ENCODE peak calls at places on chromosomes 7 and 10, in nine cellular contexts. One of them, this sample, is unnamed.

GRCh38 chr10:11178606-11179221 is 161.0 kb downstream of the CELF2 start:
- DNase-seq in PC-9: no peak
- DNase-seq in CD8-positive, alpha-beta T cell: peak
- DNase-seq in bronchial epithelial cell: no peak
- DNase-seq in colonic mucosa: peak
- DNase-seq in nephron progenitor cell: no peak
- DNase-seq in mucosa of descending colon: peak
- DNase-seq in CD4-positive, alpha-beta T cell: peak
- DNase-seq in tibial artery: peak
- DNase-seq in this sample: peak

GRCh38 chr10:14302035-14302434 is 28.7 kb downstream of the FRMD4A start:
- DNase-seq in PC-9: no peak
- DNase-seq in CD8-positive, alpha-beta T cell: no peak
- DNase-seq in bronchial epithelial cell: peak
- DNase-seq in colonic mucosa: no peak
- DNase-seq in nephron progenitor cell: no peak
- DNase-seq in mucosa of descending colon: no peak
- DNase-seq in CD4-positive, alpha-beta T cell: no peak
- DNase-seq in tibial artery: no peak
- DNase-seq in this sample: no peak

GRCh38 chr7:17408245-17408903 is 109.9 kb downstream of the AHR start:
- DNase-seq in PC-9: peak
- DNase-seq in CD8-positive, alpha-beta T cell: no peak
- DNase-seq in bronchial epithelial cell: peak
- DNase-seq in colonic mucosa: peak
- DNase-seq in nephron progenitor cell: no peak
- DNase-seq in mucosa of descending colon: no peak
- DNase-seq in CD4-positive, alpha-beta T cell: no peak
- DNase-seq in tibial artery: peak
- DNase-seq in this sample: peak

GRCh38 chr7:146115665-146116451 is 743 bp upstream of the CNTNAP2 start:
- DNase-seq in PC-9: no peak
- DNase-seq in CD8-positive, alpha-beta T cell: no peak
- DNase-seq in bronchial epithelial cell: peak
- DNase-seq in colonic mucosa: peak
- DNase-seq in nephron progenitor cell: peak
- DNase-seq in mucosa of descending colon: peak
- DNase-seq in CD4-positive, alpha-beta T cell: no peak
- DNase-seq in tibial artery: no peak
- DNase-seq in this sample: no peak

GRCh38 chr7:66617295-66617694 is 11.4 kb upstream of the KCTD7 start:
- DNase-seq in PC-9: no peak
- DNase-seq in CD8-positive, alpha-beta T cell: no peak
- DNase-seq in bronchial epithelial cell: no peak
- DNase-seq in colonic mucosa: no peak
- DNase-seq in nephron progenitor cell: no peak
- DNase-seq in mucosa of descending colon: no peak
- DNase-seq in CD4-positive, alpha-beta T cell: no peak
- DNase-seq in tibial artery: no peak
- DNase-seq in this sample: no peak

GRCh38 chr10:124124123-124124768 is 30.8 kb upstream of the CHST15 start:
- DNase-seq in PC-9: no peak
- DNase-seq in CD8-positive, alpha-beta T cell: no peak
- DNase-seq in bronchial epithelial cell: no peak
- DNase-seq in colonic mucosa: no peak
- DNase-seq in nephron progenitor cell: no peak
- DNase-seq in mucosa of descending colon: no peak
- DNase-seq in CD4-positive, alpha-beta T cell: no peak
- DNase-seq in tibial artery: no peak
- DNase-seq in this sample: no peak

GRCh38 chr10:117518246-117518645 is 24.3 kb upstream of the EMX2 start:
- DNase-seq in PC-9: no peak
- DNase-seq in CD8-positive, alpha-beta T cell: peak
- DNase-seq in bronchial epithelial cell: no peak
- DNase-seq in colonic mucosa: no peak
- DNase-seq in nephron progenitor cell: no peak
- DNase-seq in mucosa of descending colon: no peak
- DNase-seq in CD4-positive, alpha-beta T cell: no peak
- DNase-seq in tibial artery: no peak
- DNase-seq in this sample: no peak

GRCh38 chr10:16231734-16232133 is 205.1 kb upstream of the PTER start:
- DNase-seq in PC-9: no peak
- DNase-seq in CD8-positive, alpha-beta T cell: no peak
- DNase-seq in bronchial epithelial cell: no peak
- DNase-seq in colonic mucosa: no peak
- DNase-seq in nephron progenitor cell: no peak
- DNase-seq in mucosa of descending colon: no peak
- DNase-seq in CD4-positive, alpha-beta T cell: no peak
- DNase-seq in tibial artery: no peak
- DNase-seq in this sample: no peak

GRCh38 chr7:24406053-24406561 is 122.1 kb downstream of the NPY start:
- DNase-seq in PC-9: no peak
- DNase-seq in CD8-positive, alpha-beta T cell: no peak
- DNase-seq in bronchial epithelial cell: peak
- DNase-seq in colonic mucosa: no peak
- DNase-seq in nephron progenitor cell: no peak
- DNase-seq in mucosa of descending colon: no peak
- DNase-seq in CD4-positive, alpha-beta T cell: no peak
- DNase-seq in tibial artery: no peak
- DNase-seq in this sample: no peak

GRCh38 chr10:86960003-86960862 is 1.8 kb downstream of the SNCG start:
- DNase-seq in PC-9: peak
- DNase-seq in CD8-positive, alpha-beta T cell: no peak
- DNase-seq in bronchial epithelial cell: peak
- DNase-seq in colonic mucosa: peak
- DNase-seq in nephron progenitor cell: peak
- DNase-seq in mucosa of descending colon: peak
- DNase-seq in CD4-positive, alpha-beta T cell: no peak
- DNase-seq in tibial artery: peak
- DNase-seq in this sample: peak
- TF ChIP-seq CTCF in PC-9: peak
- TF ChIP-seq CTCF in CD8-positive, alpha-beta T cell: peak
- TF ChIP-seq CTCF in bronchial epithelial cell: peak
- TF ChIP-seq CTCF in colonic mucosa: peak
- TF ChIP-seq CTCF in nephron progenitor cell: peak
- TF ChIP-seq CTCF in mucosa of descending colon: peak
- TF ChIP-seq CTCF in CD4-positive, alpha-beta T cell: no peak
- TF ChIP-seq CTCF in tibial artery: peak
- TF ChIP-seq CTCF in this sample: peak

DNA sequence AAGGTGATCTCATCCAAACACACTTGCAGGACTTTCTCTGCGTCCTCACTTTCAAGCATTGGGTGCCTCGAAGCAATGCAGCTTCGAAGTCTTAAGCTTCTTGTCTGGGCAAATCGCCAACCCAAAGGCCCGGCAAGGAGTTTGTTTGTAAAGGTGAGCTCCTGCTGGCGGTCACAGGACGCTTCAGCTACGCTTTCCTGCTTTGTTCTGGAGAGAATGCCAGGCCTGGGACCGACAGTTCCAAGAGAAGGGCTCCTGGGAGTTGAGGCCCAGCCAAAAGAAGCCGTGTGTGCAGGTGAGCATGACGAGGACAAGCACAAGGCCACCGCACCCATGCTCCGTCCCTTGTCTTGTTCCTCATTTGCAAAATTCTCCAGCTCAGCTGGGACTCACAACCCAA is 106.6 kb upstream of the DOCK1 start:
- DNase-seq in PC-9: no peak
- DNase-seq in CD8-positive, alpha-beta T cell: no peak
- DNase-seq in bronchial epithelial cell: no peak
- DNase-seq in colonic mucosa: no peak
- DNase-seq in nephron progenitor cell: no peak
- DNase-seq in mucosa of descending colon: no peak
- DNase-seq in CD4-positive, alpha-beta T cell: no peak
- DNase-seq in tibial artery: no peak
- DNase-seq in this sample: no peak
- TF ChIP-seq CTCF in PC-9: no peak
- TF ChIP-seq CTCF in CD8-positive, alpha-beta T cell: no peak
- TF ChIP-seq CTCF in bronchial epithelial cell: no peak
- TF ChIP-seq CTCF in colonic mucosa: no peak
- TF ChIP-seq CTCF in nephron progenitor cell: no peak
- TF ChIP-seq CTCF in mucosa of descending colon: no peak
- TF ChIP-seq CTCF in CD4-positive, alpha-beta T cell: no peak
- TF ChIP-seq CTCF in tibial artery: no peak
- TF ChIP-seq CTCF in this sample: no peak

DNA sequence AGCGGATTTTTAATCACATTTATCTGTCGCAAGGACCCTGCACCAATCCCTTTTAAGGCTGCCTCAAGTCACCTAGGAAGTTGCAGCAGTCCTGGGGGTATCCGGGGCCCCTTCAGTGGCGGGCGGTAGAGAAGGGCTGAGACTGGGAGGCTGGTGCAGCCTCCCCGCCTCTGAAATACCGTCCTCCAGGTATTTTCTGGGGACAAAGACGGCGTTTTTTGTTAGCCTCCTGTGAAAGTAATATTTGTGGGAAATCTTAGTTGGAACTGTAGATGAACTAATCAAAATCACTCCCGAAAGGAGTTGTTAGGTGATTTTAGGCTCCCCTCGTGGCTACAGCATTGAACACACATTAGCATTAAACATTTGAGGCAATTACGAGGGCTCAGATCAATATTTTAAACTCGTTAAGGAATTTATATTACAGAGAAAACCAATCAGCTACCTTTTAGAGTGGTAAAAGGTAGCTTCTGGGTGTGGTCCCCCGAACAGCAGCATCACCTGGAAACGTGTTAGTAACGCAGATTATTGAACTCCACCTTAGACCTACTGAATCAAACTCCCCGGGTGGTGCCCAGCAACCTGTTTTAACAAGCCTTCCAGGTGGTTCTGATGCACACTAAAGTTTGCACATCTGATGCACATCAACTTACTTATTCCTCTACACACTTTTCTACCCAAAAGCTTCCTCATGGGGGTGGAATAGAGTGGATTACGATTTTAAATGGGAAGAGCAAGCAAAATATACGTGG is 548 bp upstream of the ANXA7 start:
- DNase-seq in PC-9: peak
- DNase-seq in CD8-positive, alpha-beta T cell: no peak
- DNase-seq in bronchial epithelial cell: peak
- DNase-seq in colonic mucosa: peak
- DNase-seq in nephron progenitor cell: no peak
- DNase-seq in mucosa of descending colon: peak
- DNase-seq in CD4-positive, alpha-beta T cell: no peak
- DNase-seq in tibial artery: no peak
- DNase-seq in this sample: no peak
- TF ChIP-seq CTCF in PC-9: no peak
- TF ChIP-seq CTCF in CD8-positive, alpha-beta T cell: peak
- TF ChIP-seq CTCF in bronchial epithelial cell: no peak
- TF ChIP-seq CTCF in colonic mucosa: no peak
- TF ChIP-seq CTCF in nephron progenitor cell: no peak
- TF ChIP-seq CTCF in mucosa of descending colon: no peak
- TF ChIP-seq CTCF in CD4-positive, alpha-beta T cell: peak
- TF ChIP-seq CTCF in tibial artery: no peak
- TF ChIP-seq CTCF in this sample: peak

DNA sequence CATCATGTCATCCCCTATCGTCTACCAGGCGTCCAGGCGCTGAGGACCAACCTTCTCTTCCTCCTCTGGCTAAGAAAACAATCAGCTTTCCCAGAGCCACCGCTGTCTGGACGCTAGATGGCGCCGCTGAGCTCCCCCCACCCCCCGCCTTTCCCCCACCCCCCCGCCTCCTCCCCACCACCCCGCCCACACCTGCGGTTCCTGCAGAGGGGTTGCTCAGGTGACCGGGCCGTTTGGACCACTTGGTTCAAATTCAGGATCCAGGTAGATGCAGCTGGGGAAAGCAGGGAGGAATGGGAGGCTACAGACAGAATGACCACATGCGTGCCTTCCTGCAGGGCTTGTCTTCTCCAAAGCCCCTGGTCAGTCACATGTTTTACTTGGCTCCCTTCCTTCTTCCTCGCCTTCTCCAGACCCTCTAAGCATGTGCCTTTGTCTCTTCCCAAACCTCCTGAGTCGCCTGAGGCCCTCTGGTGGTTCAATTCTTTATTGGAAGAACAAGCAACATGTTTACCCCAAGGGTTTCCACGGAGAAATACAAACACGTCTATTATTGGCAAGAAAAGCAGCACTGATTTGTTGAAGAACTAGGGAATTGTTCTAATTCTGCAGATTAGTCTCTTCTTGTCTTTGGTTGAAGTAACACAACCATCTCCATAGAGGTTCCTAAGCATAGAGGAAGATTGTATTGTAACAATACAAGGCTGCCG is 24.7 kb downstream of the AOC1 start:
- DNase-seq in PC-9: peak
- DNase-seq in CD8-positive, alpha-beta T cell: peak
- DNase-seq in bronchial epithelial cell: peak
- DNase-seq in colonic mucosa: peak
- DNase-seq in nephron progenitor cell: peak
- DNase-seq in mucosa of descending colon: peak
- DNase-seq in CD4-positive, alpha-beta T cell: peak
- DNase-seq in tibial artery: peak
- DNase-seq in this sample: no peak
- TF ChIP-seq CTCF in PC-9: peak
- TF ChIP-seq CTCF in CD8-positive, alpha-beta T cell: no peak
- TF ChIP-seq CTCF in bronchial epithelial cell: peak
- TF ChIP-seq CTCF in colonic mucosa: peak
- TF ChIP-seq CTCF in nephron progenitor cell: peak
- TF ChIP-seq CTCF in mucosa of descending colon: peak
- TF ChIP-seq CTCF in CD4-positive, alpha-beta T cell: peak
- TF ChIP-seq CTCF in tibial artery: peak
- TF ChIP-seq CTCF in this sample: peak

GRCh38 chr10:68792115-68792514 is 35.2 kb upstream of the STOX1 start:
- DNase-seq in PC-9: no peak
- DNase-seq in CD8-positive, alpha-beta T cell: no peak
- DNase-seq in bronchial epithelial cell: peak
- DNase-seq in colonic mucosa: no peak
- DNase-seq in nephron progenitor cell: no peak
- DNase-seq in mucosa of descending colon: no peak
- DNase-seq in CD4-positive, alpha-beta T cell: no peak
- DNase-seq in tibial artery: no peak
- DNase-seq in this sample: no peak
- TF ChIP-seq CTCF in PC-9: peak
- TF ChIP-seq CTCF in CD8-positive, alpha-beta T cell: peak
- TF ChIP-seq CTCF in bronchial epithelial cell: no peak
- TF ChIP-seq CTCF in colonic mucosa: no peak
- TF ChIP-seq CTCF in nephron progenitor cell: no peak
- TF ChIP-seq CTCF in mucosa of descending colon: no peak
- TF ChIP-seq CTCF in CD4-positive, alpha-beta T cell: no peak
- TF ChIP-seq CTCF in tibial artery: no peak
- TF ChIP-seq CTCF in this sample: no peak

GRCh38 chr7:103888603-103889153 is 100.8 kb downstream of the RELN start:
- DNase-seq in PC-9: no peak
- DNase-seq in CD8-positive, alpha-beta T cell: no peak
- DNase-seq in bronchial epithelial cell: no peak
- DNase-seq in colonic mucosa: no peak
- DNase-seq in nephron progenitor cell: no peak
- DNase-seq in mucosa of descending colon: no peak
- DNase-seq in CD4-positive, alpha-beta T cell: no peak
- DNase-seq in tibial artery: no peak
- DNase-seq in this sample: no peak
- TF ChIP-seq CTCF in PC-9: no peak
- TF ChIP-seq CTCF in CD8-positive, alpha-beta T cell: no peak
- TF ChIP-seq CTCF in bronchial epithelial cell: no peak
- TF ChIP-seq CTCF in colonic mucosa: no peak
- TF ChIP-seq CTCF in nephron progenitor cell: no peak
- TF ChIP-seq CTCF in mucosa of descending colon: no peak
- TF ChIP-seq CTCF in CD4-positive, alpha-beta T cell: no peak
- TF ChIP-seq CTCF in tibial artery: no peak
- TF ChIP-seq CTCF in this sample: no peak

GRCh38 chr7:7166318-7166717 is 16.0 kb upstream of the C1GALT1 start:
- DNase-seq in PC-9: no peak
- DNase-seq in CD8-positive, alpha-beta T cell: no peak
- DNase-seq in bronchial epithelial cell: no peak
- DNase-seq in colonic mucosa: no peak
- DNase-seq in nephron progenitor cell: no peak
- DNase-seq in mucosa of descending colon: no peak
- DNase-seq in CD4-positive, alpha-beta T cell: no peak
- DNase-seq in tibial artery: no peak
- DNase-seq in this sample: no peak
- TF ChIP-seq CTCF in PC-9: no peak
- TF ChIP-seq CTCF in CD8-positive, alpha-beta T cell: no peak
- TF ChIP-seq CTCF in bronchial epithelial cell: no peak
- TF ChIP-seq CTCF in colonic mucosa: no peak
- TF ChIP-seq CTCF in nephron progenitor cell: no peak
- TF ChIP-seq CTCF in mucosa of descending colon: no peak
- TF ChIP-seq CTCF in CD4-positive, alpha-beta T cell: no peak
- TF ChIP-seq CTCF in tibial artery: no peak
- TF ChIP-seq CTCF in this sample: no peak

GRCh38 chr10:31622993-31623392 is 304.0 kb downstream of the ZEB1 start:
- DNase-seq in PC-9: no peak
- DNase-seq in CD8-positive, alpha-beta T cell: no peak
- DNase-seq in bronchial epithelial cell: no peak
- DNase-seq in colonic mucosa: no peak
- DNase-seq in nephron progenitor cell: no peak
- DNase-seq in mucosa of descending colon: no peak
- DNase-seq in CD4-positive, alpha-beta T cell: no peak
- DNase-seq in tibial artery: peak
- DNase-seq in this sample: no peak
- TF ChIP-seq CTCF in PC-9: no peak
- TF ChIP-seq CTCF in CD8-positive, alpha-beta T cell: no peak
- TF ChIP-seq CTCF in bronchial epithelial cell: no peak
- TF ChIP-seq CTCF in colonic mucosa: no peak
- TF ChIP-seq CTCF in nephron progenitor cell: no peak
- TF ChIP-seq CTCF in mucosa of descending colon: no peak
- TF ChIP-seq CTCF in CD4-positive, alpha-beta T cell: no peak
- TF ChIP-seq CTCF in tibial artery: peak
- TF ChIP-seq CTCF in this sample: no peak

This sample was measured in CD14-positive monocyte.